ENCODE peak calls at places on chromosomes 6 and 20, in eight cellular contexts. L is fibroblast of lung, F is BE2C, B is progenitor cell of endocrine pancreas, H is adrenal gland, W is RWPE1, T is IMR-90, K is osteocyte. N is an unnamed sample.

GRCh38 chr6:143745160-143746133 is 67.7 kb downstream of the PHACTR2 start:
- DNase-seq in L (peak), F (no peak), B (peak), H (peak), W (no peak), T (peak), K (no peak), N (peak)

GRCh38 chr6:83854766-83855165 is 1.6 kb downstream of the RIPPLY2 start:
- DNase-seq in L (no peak), F (no peak), B (no peak), H (no peak), W (no peak), T (no peak), K (no peak), N (no peak)

GRCh38 chr6:28597217-28597835 is 71.6 kb downstream of the GPX5 start:
- DNase-seq in L (peak), F (peak), B (no peak), H (no peak), W (peak), T (peak), K (no peak), N (no peak)

GRCh38 chr20:50312002-50312681 is 121.5 kb downstream of the CEBPB start:
- DNase-seq in L (no peak), F (no peak), B (no peak), H (no peak), W (no peak), T (no peak), K (no peak), N (no peak)

GRCh38 chr6:152301021-152301805 is 335.9 kb downstream of the SYNE1 start:
- DNase-seq in L (peak), F (no peak), B (no peak), H (no peak), W (no peak), T (peak), K (no peak), N (no peak)

GRCh38 chr6:19210849-19211590 is 626.1 kb upstream of the ID4 start:
- DNase-seq in L (no peak), F (peak), B (no peak), H (peak), W (no peak), T (no peak), K (no peak), N (peak)

GRCh38 chr6:116392158-116393032 is 21.6 kb downstream of the DSE start:
- DNase-seq in L (no peak), F (no peak), B (no peak), H (no peak), W (no peak), T (peak), K (no peak), N (no peak)

GRCh38 chr6:162560891-162561290 is 166.7 kb downstream of the PRKN start:
- DNase-seq in L (no peak), F (no peak), B (no peak), H (no peak), W (no peak), T (no peak), K (no peak), N (no peak)

DNA sequence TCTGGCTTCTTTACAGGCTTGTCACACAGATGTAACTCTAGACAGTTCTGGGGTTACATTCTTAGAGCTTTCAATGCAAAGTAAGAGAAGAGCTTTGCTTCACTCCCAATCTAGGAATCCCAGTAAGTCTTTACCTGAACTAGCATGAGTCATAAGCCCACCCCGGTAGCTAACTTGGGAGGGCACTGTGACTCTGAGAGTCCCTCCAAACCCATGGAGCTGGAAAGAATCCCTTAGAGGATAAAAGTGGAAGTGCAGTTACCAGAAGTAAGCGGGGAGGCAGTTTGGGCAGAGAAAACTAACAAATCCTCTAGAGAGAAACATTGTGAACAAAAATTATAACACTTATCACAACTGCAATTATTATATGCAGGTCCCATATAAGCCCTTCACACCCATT is 84.0 kb upstream of the SMLR1 start:
- DNase-seq in L (no peak), F (no peak), B (no peak), H (no peak), W (no peak), T (no peak), K (no peak), N (no peak)
- TF ChIP-seq CTCF in L (no peak), F (no peak), B (peak), H (no peak), W (no peak), T (no peak), K (peak), N (peak)

GRCh38 chr20:33028875-33029274 is 2.6 kb upstream of the BPIFB6 start:
- DNase-seq in L (no peak), F (no peak), B (no peak), H (no peak), W (no peak), T (no peak), K (no peak), N (no peak)
- TF ChIP-seq CTCF in L (no peak), F (no peak), B (no peak), H (no peak), W (no peak), T (no peak), K (no peak), N (no peak)

GRCh38 chr6:130840050-130840449 is 12.8 kb downstream of the SMLR1 start:
- DNase-seq in L (no peak), F (no peak), B (no peak), H (no peak), W (no peak), T (no peak), K (no peak), N (no peak)

GRCh38 chr6:130837067-130837466 is 9.9 kb downstream of the SMLR1 start:
- DNase-seq in L (no peak), F (no peak), B (no peak), H (no peak), W (no peak), T (no peak), K (no peak), N (no peak)

GRCh38 chr6:130839379-130839778 is 12.2 kb downstream of the SMLR1 start:
- DNase-seq in L (no peak), F (no peak), B (no peak), H (no peak), W (no peak), T (no peak), K (no peak), N (no peak)

GRCh38 chr6:130838250-130838649 is 11.0 kb downstream of the SMLR1 start:
- DNase-seq in L (no peak), F (no peak), B (no peak), H (no peak), W (no peak), T (no peak), K (no peak), N (no peak)

GRCh38 chr6:130838971-130839370 is 11.8 kb downstream of the SMLR1 start:
- DNase-seq in L (no peak), F (no peak), B (no peak), H (no peak), W (no peak), T (no peak), K (no peak), N (no peak)
- TF ChIP-seq CTCF in L (no peak), F (no peak), B (no peak), H (no peak), W (no peak), T (no peak), K (no peak), N (no peak)

DNA sequence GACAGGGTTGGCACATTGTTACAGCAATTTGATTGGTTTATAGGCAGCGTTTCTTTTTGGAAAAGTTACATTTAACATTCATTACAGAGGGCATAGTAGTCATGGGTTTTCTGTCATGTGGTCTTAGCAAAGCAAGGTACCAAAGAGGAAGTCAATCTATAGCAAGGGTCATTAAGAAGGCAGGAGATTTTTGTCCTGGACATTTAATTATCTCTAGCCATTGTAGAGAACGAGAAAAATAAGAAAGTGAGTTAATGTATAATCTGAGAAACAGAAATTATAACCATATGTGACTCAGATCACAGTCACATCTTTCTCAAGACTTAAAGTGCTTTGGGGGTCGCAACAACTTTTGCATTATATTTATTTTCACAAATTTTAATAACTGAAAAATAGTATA is 47.4 kb downstream of the TPD52L1 start:
- DNase-seq in L (no peak), F (no peak), B (no peak), H (no peak), W (no peak), T (no peak), K (no peak), N (no peak)
- TF ChIP-seq CTCF in L (no peak), F (no peak), B (no peak), H (no peak), W (no peak), T (no peak), K (no peak), N (no peak)

DNA sequence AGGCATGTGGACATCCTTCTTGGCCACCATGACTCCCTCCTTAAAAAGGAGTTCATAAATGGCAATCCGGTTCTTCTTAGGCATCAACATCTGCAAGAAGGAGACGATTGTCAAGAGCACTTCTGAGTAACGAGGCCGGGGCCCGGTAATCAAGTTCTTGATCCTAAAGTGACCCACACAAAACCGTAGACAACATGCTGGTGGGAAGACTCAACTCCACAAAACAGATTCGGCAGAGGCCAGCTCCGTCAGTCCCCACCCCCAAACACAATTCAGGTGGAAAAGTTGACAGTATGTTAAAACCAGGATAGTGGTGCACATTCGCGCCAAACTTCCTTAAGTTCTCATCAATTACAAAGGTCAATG is 754 bp downstream of the RPS10 start:
- DNase-seq in L (peak), F (no peak), B (no peak), H (no peak), W (no peak), T (no peak), K (no peak), N (no peak)
- TF ChIP-seq CTCF in L (no peak), F (no peak), B (no peak), H (no peak), W (no peak), T (no peak), K (no peak), N (no peak)

DNA sequence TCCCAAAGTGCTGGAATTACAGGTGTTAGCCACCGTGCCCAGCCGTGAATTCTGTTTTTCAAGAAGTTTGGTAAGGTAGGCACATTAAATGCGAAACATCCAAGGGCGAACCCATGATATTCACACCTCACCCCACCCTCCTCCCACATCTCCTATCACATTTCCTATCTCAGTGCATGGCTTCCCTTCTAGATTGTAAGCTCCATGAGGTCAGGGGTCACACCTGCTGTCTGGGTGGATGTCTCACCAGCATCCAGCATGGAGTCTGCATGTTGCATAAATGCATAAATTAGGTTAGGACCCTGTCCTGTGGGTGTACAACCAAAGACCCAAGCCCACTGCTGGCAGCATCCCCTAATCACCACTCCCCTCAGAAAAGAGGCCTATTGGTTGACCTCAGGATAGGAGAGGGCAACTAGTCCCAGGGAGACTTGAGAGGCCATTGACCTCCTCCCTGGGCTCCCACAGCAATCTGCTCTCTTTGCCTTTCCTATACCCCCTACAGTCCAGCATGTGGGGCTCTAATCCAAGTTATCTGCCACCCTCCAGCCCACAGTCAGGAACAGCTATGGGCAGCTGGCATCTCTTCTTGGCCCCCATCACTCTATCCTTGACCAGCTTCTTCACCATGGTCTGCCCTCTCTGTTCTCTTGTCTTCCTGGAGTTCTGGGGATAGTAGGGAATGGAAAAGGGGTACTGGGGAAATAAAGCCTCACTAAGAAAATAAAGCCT is 4.2 kb downstream of the PRRT1 start:
- DNase-seq in L (no peak), F (no peak), B (no peak), H (no peak), W (no peak), T (no peak), K (no peak), N (no peak)
- TF ChIP-seq CTCF in L (no peak), F (no peak), B (no peak), H (no peak), W (no peak), T (no peak), K (no peak), N (no peak)

GRCh38 chr6:23244300-23244699 is 674.9 kb downstream of the HDGFL1 start:
- DNase-seq in L (peak), F (no peak), B (no peak), H (no peak), W (no peak), T (peak), K (no peak), N (no peak)
- TF ChIP-seq CTCF in L (no peak), F (no peak), B (no peak), H (no peak), W (no peak), T (no peak), K (no peak), N (no peak)